ENCODE peak calls at places on chromosomes 13 and 19, in five cellular contexts. C, K, Y, J and F are unnamed samples. For H3K9me3, the result is how much of the 10 kb centered on the place peaks cover.

GRCh38 chr13:98889419-98890079 is 88.3 kb downstream of the DOCK9 start:
- DNase-seq in K (no peak), Y (no peak), J (no peak), C (no peak), F (no peak)

GRCh38 chr19:50263176-50263575 is 59.8 kb downstream of the MYH14 start:
- DNase-seq in K (no peak), C (no peak), Y (no peak), J (no peak), F (no peak)

GRCh38 chr13:97436845-97437244 is 2.9 kb downstream of the RAP2A start:
- DNase-seq in J (no peak), C (no peak), K (no peak), Y (no peak), F (no peak)

GRCh38 chr13:79799049-79799448 is 318.1 kb downstream of the NDFIP2 start:
- DNase-seq in K (no peak), C (no peak), Y (no peak), J (no peak), F (no peak)

GRCh38 chr13:57631607-57632275 is at the start of gene PCDH17:
- DNase-seq in C (peak), K (no peak), J (no peak), Y (peak), F (no peak)

GRCh38 chr19:8336072-8336569 is 6.9 kb downstream of the KANK3 start:
- DNase-seq in J (no peak), Y (no peak), K (no peak), C (no peak), F (no peak)

GRCh38 chr19:12052057-12052570 is 647 bp downstream of the ZNF878 start:
- DNase-seq in J (no peak), C (no peak), K (no peak), Y (peak), F (no peak)

GRCh38 chr19:46376241-46377153 is 29.6 kb downstream of the PPP5C start:
- DNase-seq in Y (no peak), C (no peak), K (no peak), J (no peak), F (no peak)

GRCh38 chr13:39201075-39201630 is 162.9 kb downstream of the NHLRC3 start:
- DNase-seq in C (no peak), J (no peak), Y (no peak), K (no peak), F (no peak)

GRCh38 chr13:65330691-65331090 is 1899.4 kb downstream of the PCDH9 start:
- DNase-seq in C (no peak), Y (no peak), J (no peak), K (no peak), F (no peak)

GRCh38 chr13:23771966-23772365 is 117.2 kb downstream of the MIPEP start:
- DNase-seq in K (no peak), J (no peak), C (no peak), Y (peak), F (no peak)

DNA sequence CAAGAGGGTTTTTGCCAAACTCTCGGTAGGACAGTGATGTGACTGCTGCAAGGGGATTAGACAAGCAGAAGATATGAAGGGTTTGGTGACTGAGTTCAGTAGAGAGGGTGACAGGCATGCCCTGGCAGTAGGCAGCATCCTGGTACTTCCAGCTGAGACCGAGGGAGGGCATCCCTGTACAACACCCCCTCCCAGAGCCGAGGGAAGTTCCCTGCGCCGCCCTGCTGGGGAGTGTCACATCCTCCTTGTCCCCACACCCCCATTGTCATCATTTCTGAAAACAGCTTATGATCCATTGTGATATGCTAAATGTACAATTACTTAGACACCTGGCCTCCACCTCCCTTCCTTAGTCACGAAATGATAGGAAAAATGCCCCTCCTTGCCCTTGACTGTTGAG is 14.6 kb downstream of the ZNF544 start:
- DNase-seq in C (no peak), J (no peak), Y (no peak), K (no peak), F (no peak)
- H3K9me3 ChIP-seq in C (half or more), J (under half), Y (under half), K (under half), F (under half)

GRCh38 chr19:52948025-52948770 is 14.5 kb downstream of the ZNF816 start:
- DNase-seq in C (no peak), K (no peak), Y (no peak), J (no peak), F (no peak)
- H3K9me3 ChIP-seq in C (half or more), K (under half), Y (under half), J (under half), F (under half)

DNA sequence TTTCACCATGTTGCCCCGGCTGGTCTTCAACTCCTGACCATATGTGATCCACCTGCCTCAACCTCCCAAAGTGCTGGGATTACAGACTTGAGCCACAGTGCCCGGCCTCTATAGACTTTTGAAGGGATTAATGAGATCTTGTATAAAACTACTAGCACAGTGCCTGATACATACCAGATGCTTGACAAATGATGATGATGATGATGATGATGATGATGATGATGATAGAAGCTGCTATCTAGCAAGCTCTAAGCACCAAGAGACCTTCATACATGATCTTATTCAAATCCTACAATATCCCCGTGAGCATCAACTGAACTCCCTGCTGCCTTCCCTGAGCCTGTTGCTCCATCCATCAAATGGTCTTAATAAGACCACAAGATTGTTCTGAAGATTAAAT is 14.4 kb downstream of the CEACAM20 start:
- DNase-seq in C (no peak), Y (no peak), J (no peak), K (no peak), F (no peak)
- H3K9me3 ChIP-seq in C (under half), Y (under half), J (under half), K (under half), F (under half)

GRCh38 chr19:9461938-9462337 is 26.6 kb upstream of the ZNF266 start:
- DNase-seq in Y (no peak), K (no peak), C (no peak), J (no peak), F (no peak)
- H3K9me3 ChIP-seq in Y (under half), K (under half), C (under half), J (under half), F (under half)

DNA sequence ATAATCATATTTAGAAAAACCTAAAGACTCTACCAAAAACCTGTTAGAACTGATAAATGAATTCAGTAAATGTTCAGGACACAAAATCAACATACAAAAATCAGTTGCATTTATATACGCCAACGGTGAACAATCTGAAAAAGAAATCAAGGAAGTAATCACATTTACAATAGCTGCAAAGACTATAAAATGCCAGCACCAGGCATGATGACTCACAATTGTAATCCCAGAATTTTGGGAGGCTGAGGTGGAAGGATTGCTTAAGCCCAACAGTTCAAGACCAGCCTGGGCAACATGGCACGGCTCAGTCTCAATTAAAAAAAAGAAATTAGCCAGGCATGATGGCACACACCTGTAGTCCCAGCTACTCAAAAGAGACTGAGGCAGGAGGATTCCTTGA is 7.0 kb downstream of the ZNF562 start:
- DNase-seq in K (no peak), Y (no peak), J (no peak), C (no peak), F (no peak)
- H3K9me3 ChIP-seq in K (under half), Y (under half), J (under half), C (under half), F (under half)